ENCODE peak calls at places on chromosome 21, in five cellular contexts. One of them, this sample, is unnamed.

GRCh38 chr21:28590722-28591121 is 402.0 kb downstream of the LTN1 start:
- DNase-seq in effector memory CD8-positive, alpha-beta T cell: no peak
- DNase-seq in right cardiac atrium: no peak
- DNase-seq in ACHN: no peak
- DNase-seq in kidney: no peak
- DNase-seq in this sample: no peak

GRCh38 chr21:33029512-33029921 is 3.8 kb downstream of the OLIG2 start:
- DNase-seq in ACHN: no peak
- DNase-seq in kidney: no peak
- DNase-seq in right cardiac atrium: no peak
- DNase-seq in effector memory CD8-positive, alpha-beta T cell: no peak
- DNase-seq in this sample: no peak

GRCh38 chr21:32070693-32071330 is 198.0 kb downstream of the HUNK start:
- DNase-seq in ACHN: no peak
- DNase-seq in kidney: no peak
- DNase-seq in right cardiac atrium: no peak
- DNase-seq in effector memory CD8-positive, alpha-beta T cell: no peak
- DNase-seq in this sample: no peak

GRCh38 chr21:26070822-26071425 is 99.6 kb downstream of the APP start:
- DNase-seq in effector memory CD8-positive, alpha-beta T cell: no peak
- DNase-seq in kidney: no peak
- DNase-seq in right cardiac atrium: no peak
- DNase-seq in ACHN: peak; percentile 53
- DNase-seq in this sample: no peak

GRCh38 chr21:33682992-33683627 is 40.8 kb downstream of the ITSN1 start:
- DNase-seq in kidney: no peak
- DNase-seq in ACHN: peak; percentile 83
- DNase-seq in effector memory CD8-positive, alpha-beta T cell: no peak
- DNase-seq in right cardiac atrium: no peak
- DNase-seq in this sample: no peak

GRCh38 chr21:15837603-15838002 is 107.8 kb downstream of the USP25 start:
- DNase-seq in effector memory CD8-positive, alpha-beta T cell: no peak
- DNase-seq in ACHN: no peak
- DNase-seq in right cardiac atrium: no peak
- DNase-seq in kidney: no peak
- DNase-seq in this sample: no peak

GRCh38 chr21:16079830-16080229 is 350.0 kb downstream of the USP25 start:
- DNase-seq in kidney: no peak
- DNase-seq in right cardiac atrium: no peak
- DNase-seq in effector memory CD8-positive, alpha-beta T cell: no peak
- DNase-seq in ACHN: no peak
- DNase-seq in this sample: no peak

GRCh38 chr21:30227633-30228404 is 11.9 kb upstream of the CLDN8 start:
- DNase-seq in ACHN: peak; percentile 68
- DNase-seq in kidney: no peak
- DNase-seq in effector memory CD8-positive, alpha-beta T cell: no peak
- DNase-seq in right cardiac atrium: no peak
- DNase-seq in this sample: no peak

GRCh38 chr21:41966341-41966833 is 12.6 kb upstream of the C2CD2 start:
- DNase-seq in kidney: no peak
- DNase-seq in right cardiac atrium: no peak
- DNase-seq in effector memory CD8-positive, alpha-beta T cell: no peak
- DNase-seq in ACHN: no peak
- DNase-seq in this sample: no peak

GRCh38 chr21:45986316-45987051 is 4.9 kb downstream of the COL6A1 start:
- DNase-seq in ACHN: no peak
- DNase-seq in effector memory CD8-positive, alpha-beta T cell: no peak
- DNase-seq in kidney: peak; percentile 73
- DNase-seq in right cardiac atrium: peak; percentile 58
- DNase-seq in this sample: no peak

GRCh38 chr21:45988366-45989347 is 7.1 kb downstream of the COL6A1 start:
- DNase-seq in ACHN: no peak
- DNase-seq in effector memory CD8-positive, alpha-beta T cell: no peak
- DNase-seq in kidney: peak; percentile 65
- DNase-seq in right cardiac atrium: peak; percentile 48
- DNase-seq in this sample: no peak

GRCh38 chr21:35204850-35205564 is 155.9 kb upstream of the RUNX1 start:
- DNase-seq in effector memory CD8-positive, alpha-beta T cell: no peak
- DNase-seq in ACHN: no peak
- DNase-seq in right cardiac atrium: peak; percentile 91
- DNase-seq in kidney: peak; percentile 90
- DNase-seq in this sample: peak; percentile 73

GRCh38 chr21:43777953-43778352 is 1.8 kb upstream of the CSTB start:
- DNase-seq in effector memory CD8-positive, alpha-beta T cell: no peak
- DNase-seq in ACHN: no peak
- DNase-seq in kidney: no peak
- DNase-seq in right cardiac atrium: no peak
- DNase-seq in this sample: no peak

GRCh38 chr21:21688877-21689276 is 690.7 kb downstream of the NCAM2 start:
- DNase-seq in kidney: peak; percentile 39
- DNase-seq in effector memory CD8-positive, alpha-beta T cell: no peak
- DNase-seq in right cardiac atrium: no peak
- DNase-seq in ACHN: peak; percentile 55
- DNase-seq in this sample: peak; percentile 13

GRCh38 chr21:45011426-45011825 is 63.0 kb upstream of the ADARB1 start:
- DNase-seq in kidney: peak; percentile 58
- DNase-seq in ACHN: no peak
- DNase-seq in effector memory CD8-positive, alpha-beta T cell: no peak
- DNase-seq in right cardiac atrium: peak; percentile 43
- DNase-seq in this sample: no peak

GRCh38 chr21:37917612-37918011 is 1.4 kb upstream of the KCNJ6 start:
- DNase-seq in kidney: no peak
- DNase-seq in right cardiac atrium: no peak
- DNase-seq in ACHN: no peak
- DNase-seq in effector memory CD8-positive, alpha-beta T cell: no peak
- DNase-seq in this sample: no peak

GRCh38 chr21:41768371-41769042 is 1.7 kb upstream of the RIPK4 start:
- DNase-seq in kidney: peak; percentile 76
- DNase-seq in ACHN: peak; percentile 67
- DNase-seq in right cardiac atrium: no peak
- DNase-seq in effector memory CD8-positive, alpha-beta T cell: no peak
- DNase-seq in this sample: peak; percentile 52

GRCh38 chr21:36156815-36157670 is at the start of gene DOP1B:
- DNase-seq in right cardiac atrium: no peak
- DNase-seq in ACHN: no peak
- DNase-seq in effector memory CD8-positive, alpha-beta T cell: no peak
- DNase-seq in kidney: peak; percentile 83
- DNase-seq in this sample: peak; percentile 43

GRCh38 chr21:44846485-44847260 is 26.8 kb downstream of the PTTG1IP start:
- DNase-seq in ACHN: peak; percentile 64
- DNase-seq in right cardiac atrium: no peak
- DNase-seq in effector memory CD8-positive, alpha-beta T cell: no peak
- DNase-seq in kidney: peak; percentile 89
- DNase-seq in this sample: no peak

GRCh38 chr21:36005018-36005417 is 55.3 kb downstream of the SETD4 start:
- DNase-seq in right cardiac atrium: no peak
- DNase-seq in kidney: peak; percentile 71
- DNase-seq in ACHN: peak; percentile 7
- DNase-seq in effector memory CD8-positive, alpha-beta T cell: no peak
- DNase-seq in this sample: peak; percentile 60

GRCh38 chr21:45803613-45804340 is 160.3 kb downstream of the PCBP3 start:
- DNase-seq in ACHN: no peak
- DNase-seq in kidney: peak; percentile 37
- DNase-seq in right cardiac atrium: no peak
- DNase-seq in effector memory CD8-positive, alpha-beta T cell: no peak
- DNase-seq in this sample: no peak

GRCh38 chr21:26717146-26717739 is 128.0 kb downstream of the ADAMTS1 start:
- DNase-seq in kidney: no peak
- DNase-seq in ACHN: peak; percentile 16
- DNase-seq in effector memory CD8-positive, alpha-beta T cell: no peak
- DNase-seq in right cardiac atrium: no peak
- DNase-seq in this sample: peak; percentile 9

GRCh38 chr21:41559658-41560599 is 52.0 kb upstream of the TMPRSS2 start:
- DNase-seq in right cardiac atrium: no peak
- DNase-seq in effector memory CD8-positive, alpha-beta T cell: no peak
- DNase-seq in ACHN: no peak
- DNase-seq in kidney: no peak
- DNase-seq in this sample: no peak

GRCh38 chr21:25615880-25616279 is 8.6 kb upstream of the MRPL39 start:
- DNase-seq in kidney: no peak
- DNase-seq in right cardiac atrium: no peak
- DNase-seq in ACHN: no peak
- DNase-seq in effector memory CD8-positive, alpha-beta T cell: no peak
- DNase-seq in this sample: no peak

GRCh38 chr21:43613755-43614638 is 45.3 kb downstream of the HSF2BP start:
- DNase-seq in effector memory CD8-positive, alpha-beta T cell: no peak
- DNase-seq in ACHN: no peak
- DNase-seq in right cardiac atrium: no peak
- DNase-seq in kidney: no peak
- DNase-seq in this sample: no peak

GRCh38 chr21:26167593-26167992 is 3.0 kb downstream of the APP start:
- DNase-seq in effector memory CD8-positive, alpha-beta T cell: no peak
- DNase-seq in kidney: no peak
- DNase-seq in ACHN: no peak
- DNase-seq in right cardiac atrium: no peak
- DNase-seq in this sample: no peak

GRCh38 chr21:44854664-44855446 is 18.6 kb downstream of the PTTG1IP start:
- DNase-seq in effector memory CD8-positive, alpha-beta T cell: no peak
- DNase-seq in right cardiac atrium: no peak
- DNase-seq in ACHN: no peak
- DNase-seq in kidney: peak; percentile 67
- DNase-seq in this sample: no peak

GRCh38 chr21:37220433-37220980 is 46.6 kb downstream of the VPS26C start:
- DNase-seq in kidney: no peak
- DNase-seq in effector memory CD8-positive, alpha-beta T cell: peak; percentile 17
- DNase-seq in ACHN: peak; percentile 49
- DNase-seq in right cardiac atrium: no peak
- DNase-seq in this sample: peak; percentile 28

This sample was measured in SHP77.